ENCODE peak calls at places on chromosome 14, in six cellular contexts. G is Caco-2; D is CD8-positive, alpha-beta T cell; X is stomach; T is endodermal cell; Q is ovary. H is an unnamed sample.

GRCh38 chr14:68877993-68878575 is 85.2 kb upstream of the ZFP36L1 start:
- DNase-seq in Q (no peak), D (no peak), G (no peak), X (no peak), T (no peak), H (no peak)

GRCh38 chr14:73526036-73526984 is 10.6 kb upstream of the ACOT1 start:
- DNase-seq in T (no peak), D (no peak), G (no peak), X (peak; percentile 84), Q (no peak), H (no peak)

GRCh38 chr14:55807059-55807499 is 227.1 kb downstream of the KTN1 start:
- DNase-seq in Q (peak; percentile 69), X (peak; percentile 98), D (peak; percentile 79), G (no peak), T (no peak), H (peak; percentile 86)

GRCh38 chr14:74538411-74539391 is 45.1 kb downstream of the ISCA2 start:
- DNase-seq in T (no peak), Q (no peak), X (no peak), G (no peak), D (no peak), H (no peak)

GRCh38 chr14:97408937-97409860 is 612.0 kb downstream of the VRK1 start:
- DNase-seq in X (no peak), T (peak; percentile 33), G (no peak), D (no peak), Q (no peak), H (no peak)

GRCh38 chr14:54785111-54785777 is 117.4 kb downstream of the GCH1 start:
- DNase-seq in Q (no peak), G (no peak), X (no peak), D (no peak), T (no peak), H (no peak)

GRCh38 chr14:54094765-54095164 is 138.1 kb upstream of the BMP4 start:
- DNase-seq in G (no peak), Q (no peak), X (no peak), D (no peak), T (no peak), H (no peak)

GRCh38 chr14:62301911-62302310 is 539.7 kb downstream of the SNAPC1 start:
- DNase-seq in X (no peak), G (no peak), Q (no peak), D (no peak), T (no peak), H (no peak)

GRCh38 chr14:93962701-93963601 is 13.4 kb downstream of the ASB2 start:
- DNase-seq in G (no peak), T (no peak), X (no peak), Q (no peak), D (peak; percentile 64), H (no peak)

GRCh38 chr14:77372304-77372841 is 4.5 kb downstream of the TMED8 start:
- DNase-seq in X (no peak), G (peak; percentile 2), D (no peak), T (no peak), Q (no peak), H (no peak)

GRCh38 chr14:35412281-35413057 is 7.9 kb upstream of the NFKBIA start:
- DNase-seq in G (no peak), X (no peak), Q (no peak), D (no peak), T (no peak), H (no peak)

GRCh38 chr14:90726656-90727055 is 89.6 kb downstream of the TTC7B start:
- DNase-seq in G (peak; percentile 52), D (no peak), T (peak; percentile 75), X (peak; percentile 35), Q (no peak), H (peak; percentile 88)

GRCh38 chr14:102079700-102079979 is 7.2 kb downstream of the HSP90AA1 start:
- DNase-seq in D (no peak), X (no peak), G (no peak), Q (no peak), T (no peak), H (no peak)

GRCh38 chr14:51453869-51454268 is 197.8 kb upstream of the FRMD6 start:
- DNase-seq in T (no peak), D (no peak), X (no peak), G (no peak), Q (no peak), H (no peak)

GRCh38 chr14:88168498-88169165 is 154.4 kb downstream of the KCNK10 start:
- DNase-seq in T (peak; percentile 83), G (peak; percentile 56), D (peak; percentile 55), Q (no peak), X (peak; percentile 57), H (no peak)

GRCh38 chr14:104291123-104292000 is 153.0 kb downstream of the KIF26A start:
- DNase-seq in X (no peak), D (no peak), Q (peak; percentile 6), G (no peak), T (peak; percentile 84), H (no peak)

GRCh38 chr14:101813171-101813759 is 51.8 kb downstream of the PPP2R5C start:
- DNase-seq in G (no peak), D (no peak), Q (no peak), T (no peak), X (no peak), H (no peak)

GRCh38 chr14:56487090-56487667 is 92.4 kb upstream of the TMEM260 start:
- DNase-seq in G (peak; percentile 20), D (no peak), T (no peak), X (no peak), Q (no peak), H (no peak)

GRCh38 chr14:101957406-101958234 is 6.8 kb upstream of the DYNC1H1 start:
- DNase-seq in T (no peak), D (no peak), Q (no peak), G (no peak), X (no peak), H (no peak)

GRCh38 chr14:101894365-101895113 is 69.8 kb upstream of the DYNC1H1 start:
- DNase-seq in G (no peak), X (no peak), T (peak; percentile 1), D (no peak), Q (no peak), H (no peak)

GRCh38 chr14:76091036-76091435 is 60.7 kb upstream of the GPATCH2L start:
- DNase-seq in T (peak; percentile 61), G (peak; percentile 20), X (no peak), Q (no peak), D (no peak), H (peak; percentile 8)

DNA sequence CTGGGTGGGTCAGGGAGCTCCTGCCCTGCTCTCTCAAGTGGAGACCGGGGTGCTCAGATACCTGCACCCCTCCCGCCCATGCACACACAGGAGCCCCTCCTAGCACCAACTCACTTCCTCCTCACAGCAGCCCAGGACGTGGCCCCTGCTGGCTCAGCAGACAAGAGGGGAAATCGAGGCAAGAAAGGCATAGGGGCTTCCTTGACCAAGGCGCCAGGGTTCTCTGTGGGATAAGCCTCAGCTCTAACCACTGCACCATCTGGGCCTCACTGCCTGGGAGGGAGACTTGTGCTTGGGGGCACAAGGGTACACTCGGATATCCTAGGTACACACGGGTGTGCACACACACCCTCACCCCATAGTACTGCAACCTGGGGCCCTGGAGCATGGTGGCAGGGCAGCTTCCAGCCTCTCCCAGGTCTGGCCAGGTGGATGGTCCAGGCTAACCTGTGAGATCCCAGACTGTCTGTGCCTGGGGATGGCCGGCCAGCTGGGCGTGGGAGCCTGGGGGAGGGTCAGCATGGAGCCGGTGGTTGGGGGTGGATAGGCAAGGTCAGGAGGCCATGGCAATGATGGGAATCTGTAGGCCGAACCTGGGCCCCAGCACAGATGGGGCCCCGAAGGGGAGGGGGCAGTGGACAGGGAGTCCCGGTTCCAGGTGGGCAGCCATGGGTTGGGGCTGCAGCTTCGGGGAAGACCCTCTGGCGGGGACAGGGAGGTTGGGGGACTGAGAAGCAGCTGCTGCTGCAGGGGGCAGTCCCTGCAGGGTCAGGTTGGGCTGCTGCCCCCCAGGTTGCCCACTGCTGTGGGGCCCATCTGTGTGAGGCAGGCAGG is 312.4 kb downstream of the TMEM121 start:
- DNase-seq in Q (no peak), T (no peak), D (no peak), G (no peak), X (no peak), H (no peak)
- H3K9me3 ChIP-seq in Q (no peaks in the 10 kb centered on the region), T (peaks cover 60% of the 10 kb centered on the region), D (no peaks in the 10 kb centered on the region), G (no peaks in the 10 kb centered on the region), X (no peaks in the 10 kb centered on the region), H (no peaks in the 10 kb centered on the region)

GRCh38 chr14:105479438-105480164 is 5.0 kb downstream of the CRIP2 start:
- DNase-seq in Q (no peak), T (no peak), G (no peak), D (no peak), X (no peak), H (no peak)
- TF ChIP-seq CTCF in Q (no peak), T (no peak), G (no peak), D (no peak), X (no peak), H (no peak)

DNA sequence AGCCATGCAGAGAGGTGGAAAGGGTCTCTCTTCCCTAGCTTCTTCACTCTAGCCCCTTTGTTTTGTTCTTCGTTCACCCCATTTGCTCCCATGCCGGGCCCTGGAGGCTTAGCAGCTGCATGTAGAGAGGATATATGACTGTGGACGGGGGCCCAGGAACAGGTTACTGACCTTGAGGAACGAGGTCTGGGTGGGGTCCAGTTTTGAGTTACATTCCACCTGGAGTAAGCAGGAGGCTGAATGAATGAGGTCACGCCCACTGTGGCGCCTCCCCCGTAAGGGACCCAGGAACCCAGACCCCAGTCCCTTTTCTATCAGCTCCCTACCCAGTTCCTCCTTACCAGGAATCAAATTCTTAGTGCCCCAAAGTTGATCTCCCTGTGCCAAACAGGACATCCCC is 6.6 kb downstream of the NDRG2 start:
- DNase-seq in T (no peak), Q (no peak), X (no peak), D (no peak), G (no peak), H (no peak)
- H3K4me1 ChIP-seq in T (no peaks in the 10 kb centered on the region), Q (peaks cover 7% of the 10 kb centered on the region), X (peaks cover 11% of the 10 kb centered on the region), D (peaks cover under 1% of the 10 kb centered on the region), G (no peaks in the 10 kb centered on the region), H (peaks cover 4% of the 10 kb centered on the region)

GRCh38 chr14:105878125-105878524 is 351.7 kb downstream of the TMEM121 start:
- DNase-seq in G (no peak), D (peak; percentile 6), T (peak; percentile 7), Q (no peak), X (peak; percentile 8), H (no peak)

GRCh38 chr14:105876829-105877228 is 350.4 kb downstream of the TMEM121 start:
- DNase-seq in X (peak; percentile 16), G (no peak), Q (no peak), T (peak; percentile 2), D (no peak), H (no peak)

GRCh38 chr14:105876158-105876557 is 349.8 kb downstream of the TMEM121 start:
- DNase-seq in T (peak; percentile 12), Q (no peak), G (no peak), D (peak; percentile 1), X (peak; percentile 11), H (no peak)

GRCh38 chr14:105878554-105878953 is 352.2 kb downstream of the TMEM121 start:
- DNase-seq in D (peak; percentile 7), Q (peak; percentile 4), T (peak; percentile 11), X (no peak), G (no peak), H (no peak)

GRCh38 chr14:105877645-105878044 is 351.3 kb downstream of the TMEM121 start:
- DNase-seq in G (no peak), Q (peak; percentile 2), T (no peak), D (peak; percentile 7), X (peak; percentile 11), H (no peak)
- H3K9me3 ChIP-seq in G (no peaks in the 10 kb centered on the region), Q (no peaks in the 10 kb centered on the region), T (peaks cover 40% of the 10 kb centered on the region), D (no peaks in the 10 kb centered on the region), X (no peaks in the 10 kb centered on the region), H (no peaks in the 10 kb centered on the region)